ENCODE peak calls at places on chromosome 13, in seven cellular contexts. One of them, this sample, is unnamed.

GRCh38 chr13:99725644-99726043 is 224.4 kb downstream of the TM9SF2 start:
- DNase-seq in HepG2: no peak
- DNase-seq in HCT116: no peak
- DNase-seq in GM12878: no peak
- DNase-seq in K562: no peak
- DNase-seq in H1: no peak
- DNase-seq in SK-N-SH: no peak
- DNase-seq in this sample: no peak

GRCh38 chr13:40813662-40814454 is 24.4 kb downstream of the SLC25A15 start:
- DNase-seq in HepG2: peak
- DNase-seq in HCT116: no peak
- DNase-seq in GM12878: no peak
- DNase-seq in K562: no peak
- DNase-seq in H1: no peak
- DNase-seq in SK-N-SH: peak
- DNase-seq in this sample: peak

GRCh38 chr13:40211586-40211968 is 454.9 kb downstream of the FOXO1 start:
- DNase-seq in HepG2: no peak
- DNase-seq in HCT116: no peak
- DNase-seq in GM12878: no peak
- DNase-seq in K562: no peak
- DNase-seq in H1: no peak
- DNase-seq in SK-N-SH: no peak
- DNase-seq in this sample: no peak

GRCh38 chr13:39402221-39402620 is 200.8 kb downstream of the LHFPL6 start:
- DNase-seq in HepG2: no peak
- DNase-seq in HCT116: no peak
- DNase-seq in GM12878: no peak
- DNase-seq in K562: no peak
- DNase-seq in H1: no peak
- DNase-seq in SK-N-SH: no peak
- DNase-seq in this sample: no peak

GRCh38 chr13:51643114-51643881 is 59.0 kb downstream of the WDFY2 start:
- DNase-seq in HepG2: peak
- DNase-seq in HCT116: no peak
- DNase-seq in GM12878: no peak
- DNase-seq in K562: no peak
- DNase-seq in H1: no peak
- DNase-seq in SK-N-SH: no peak
- DNase-seq in this sample: no peak

GRCh38 chr13:59133903-59134302 is 1029.8 kb downstream of the DIAPH3 start:
- DNase-seq in HepG2: no peak
- DNase-seq in HCT116: no peak
- DNase-seq in GM12878: no peak
- DNase-seq in K562: no peak
- DNase-seq in H1: no peak
- DNase-seq in SK-N-SH: no peak
- DNase-seq in this sample: no peak

GRCh38 chr13:30128095-30128494 is 179.3 kb downstream of the KATNAL1 start:
- DNase-seq in HepG2: no peak
- DNase-seq in HCT116: no peak
- DNase-seq in GM12878: no peak
- DNase-seq in K562: no peak
- DNase-seq in H1: no peak
- DNase-seq in SK-N-SH: no peak
- DNase-seq in this sample: no peak

GRCh38 chr13:77325371-77325941 is 1.4 kb downstream of the MYCBP2 start:
- DNase-seq in HepG2: no peak
- DNase-seq in HCT116: no peak
- DNase-seq in GM12878: no peak
- DNase-seq in K562: no peak
- DNase-seq in H1: no peak
- DNase-seq in SK-N-SH: peak
- DNase-seq in this sample: no peak

GRCh38 chr13:34159946-34160345 is 342.0 kb downstream of the RFC3 start:
- DNase-seq in HepG2: no peak
- DNase-seq in HCT116: no peak
- DNase-seq in GM12878: no peak
- DNase-seq in K562: no peak
- DNase-seq in H1: no peak
- DNase-seq in SK-N-SH: no peak
- DNase-seq in this sample: no peak

GRCh38 chr13:80612804-80613203 is 271.9 kb upstream of the SPRY2 start:
- DNase-seq in HepG2: no peak
- DNase-seq in HCT116: no peak
- DNase-seq in GM12878: no peak
- DNase-seq in K562: no peak
- DNase-seq in H1: no peak
- DNase-seq in SK-N-SH: no peak
- DNase-seq in this sample: no peak

DNA sequence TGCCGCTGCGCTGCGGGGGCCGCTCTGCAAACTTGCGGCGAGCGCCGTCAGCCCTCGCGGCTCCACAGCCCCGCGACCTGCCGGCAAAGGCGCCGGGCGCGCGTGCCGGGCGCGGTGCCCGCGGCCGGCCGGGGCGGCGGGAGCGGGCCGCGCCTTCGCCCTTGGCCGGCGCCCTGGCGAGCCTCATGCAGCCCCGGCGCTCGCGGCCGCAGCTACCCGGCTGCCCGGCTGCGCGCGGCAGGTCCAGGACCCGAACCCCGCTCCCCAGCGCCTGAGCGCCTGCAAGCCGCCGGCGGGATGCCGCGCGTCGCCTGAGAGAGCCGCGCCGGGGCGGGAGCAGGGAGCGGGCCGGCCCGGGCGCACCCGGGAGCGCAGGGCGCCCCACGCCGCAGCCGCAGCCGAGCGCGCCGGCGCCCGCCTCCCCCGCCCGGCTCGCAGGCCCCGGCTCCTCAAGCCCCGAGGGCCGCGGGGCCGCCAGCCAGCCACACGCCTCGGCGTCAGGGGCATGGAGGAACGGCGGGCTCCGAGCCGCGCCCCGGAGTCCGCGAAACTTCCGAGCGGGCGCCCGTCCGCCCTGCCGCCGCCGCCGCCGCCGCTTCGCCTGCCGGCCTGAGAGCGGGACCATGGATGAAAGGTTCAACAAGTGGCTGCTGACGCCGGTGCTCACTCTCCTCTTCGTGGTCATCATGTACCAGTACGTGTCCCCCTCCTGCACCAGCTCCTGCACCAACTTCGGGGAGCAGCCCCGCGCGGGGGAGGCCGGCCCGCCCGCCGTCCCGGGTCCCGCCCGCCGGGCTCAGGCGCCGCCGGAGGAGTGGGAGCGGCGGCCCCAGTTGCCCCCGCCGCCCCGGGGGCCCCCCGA is 564 bp downstream of the HS6ST3 start:
- DNase-seq in HepG2: no peak
- DNase-seq in HCT116: no peak
- DNase-seq in GM12878: no peak
- DNase-seq in K562: peak
- DNase-seq in H1: no peak
- DNase-seq in SK-N-SH: peak
- DNase-seq in this sample: peak
- TF ChIP-seq JUND in HepG2: no peak
- TF ChIP-seq JUND in HCT116: no peak
- TF ChIP-seq JUND in GM12878: no peak
- TF ChIP-seq JUND in K562: no peak
- TF ChIP-seq JUND in H1: no peak
- TF ChIP-seq JUND in SK-N-SH: no peak
- TF ChIP-seq JUND in this sample: no peak

DNA sequence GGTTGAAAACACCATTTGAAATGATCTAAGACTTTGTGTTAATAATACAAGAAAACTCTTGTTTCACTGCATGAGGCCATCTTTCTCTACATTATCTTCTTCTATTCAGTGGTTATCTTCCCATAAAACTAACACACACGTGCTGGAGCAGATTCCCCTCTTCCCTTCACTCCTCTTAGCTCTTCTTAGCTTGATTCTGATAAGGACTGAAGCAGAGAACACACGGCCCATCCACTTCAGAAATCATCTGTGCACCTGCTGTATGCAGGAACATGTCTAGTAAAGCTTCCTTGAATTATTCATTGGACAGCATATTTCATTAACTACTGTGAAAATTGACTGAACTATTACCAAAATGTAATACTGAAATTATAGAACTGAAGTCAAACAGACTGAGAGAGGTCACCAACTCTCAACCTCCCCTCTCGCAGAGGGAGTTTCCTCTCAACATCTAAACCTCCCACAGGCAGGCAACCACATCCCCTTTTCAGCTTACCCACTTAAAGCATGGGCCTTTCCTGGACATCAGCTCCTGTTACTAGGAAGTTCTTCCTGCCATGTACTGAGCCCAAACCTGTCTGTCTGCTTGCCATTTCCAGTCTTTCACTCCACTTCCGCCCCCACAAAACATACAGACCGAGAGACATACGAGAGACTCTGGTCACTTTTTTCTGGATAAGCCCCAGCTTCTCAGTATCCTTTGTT is 113.9 kb downstream of the CRYL1 start:
- DNase-seq in HepG2: no peak
- DNase-seq in HCT116: no peak
- DNase-seq in GM12878: peak
- DNase-seq in K562: no peak
- DNase-seq in H1: no peak
- DNase-seq in SK-N-SH: no peak
- DNase-seq in this sample: peak
- TF ChIP-seq JUND in HepG2: no peak
- TF ChIP-seq JUND in HCT116: no peak
- TF ChIP-seq JUND in GM12878: no peak
- TF ChIP-seq JUND in K562: no peak
- TF ChIP-seq JUND in H1: no peak
- TF ChIP-seq JUND in SK-N-SH: no peak
- TF ChIP-seq JUND in this sample: no peak

DNA sequence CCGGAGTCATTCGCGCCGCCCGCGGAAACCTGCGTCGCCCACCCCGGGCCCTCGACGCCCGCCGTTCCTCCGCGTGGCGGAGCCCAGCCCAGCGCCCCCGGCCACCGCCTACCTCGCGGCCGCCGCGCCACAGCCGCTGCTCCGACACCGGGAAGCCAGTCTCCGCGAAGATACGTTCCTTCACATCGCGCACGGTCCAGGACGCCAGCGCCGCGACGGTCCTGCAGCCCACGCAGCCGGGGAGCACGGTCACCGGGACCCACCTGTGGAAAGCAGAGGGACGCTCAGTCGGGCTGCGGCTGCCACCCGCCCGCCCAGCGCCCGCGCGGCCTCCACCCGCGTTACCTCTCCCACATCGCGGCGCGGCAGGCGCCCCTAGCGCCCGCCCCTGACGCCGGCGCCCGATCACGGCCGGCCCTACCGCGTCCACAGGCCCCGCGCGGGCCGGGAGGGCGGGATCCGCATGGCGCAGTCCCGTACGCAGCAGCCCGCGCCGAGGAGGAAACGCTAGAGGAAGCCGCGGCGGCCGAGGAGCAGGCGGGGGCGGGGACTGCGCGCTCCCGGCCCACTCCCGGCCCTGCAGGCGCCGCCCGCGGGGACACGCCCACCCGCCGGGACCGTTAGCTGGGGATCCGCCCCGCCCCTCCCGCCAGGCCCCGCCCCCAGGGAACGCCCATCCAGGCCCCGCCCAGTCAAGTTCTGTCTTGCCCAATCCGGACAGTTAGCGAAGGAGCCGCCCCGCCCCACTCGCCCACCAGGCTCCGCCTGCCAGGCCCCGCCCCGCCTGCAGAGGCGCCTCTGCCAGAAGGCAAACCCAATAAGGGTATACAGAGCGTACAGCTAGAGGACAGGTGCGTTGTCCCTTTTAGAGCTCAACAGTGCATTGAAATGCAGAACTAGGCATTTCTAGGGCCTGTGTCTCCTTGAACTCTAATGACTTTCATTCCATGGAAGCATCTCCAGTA is 58.2 kb downstream of the SACS start:
- DNase-seq in HepG2: peak
- DNase-seq in HCT116: peak
- DNase-seq in GM12878: peak
- DNase-seq in K562: peak
- DNase-seq in H1: peak
- DNase-seq in SK-N-SH: peak
- DNase-seq in this sample: peak
- TF ChIP-seq JUND in HepG2: no peak
- TF ChIP-seq JUND in HCT116: no peak
- TF ChIP-seq JUND in GM12878: no peak
- TF ChIP-seq JUND in K562: no peak
- TF ChIP-seq JUND in H1: no peak
- TF ChIP-seq JUND in SK-N-SH: no peak
- TF ChIP-seq JUND in this sample: no peak

GRCh38 chr13:95455782-95456181 is 96.7 kb upstream of the CLDN10 start:
- DNase-seq in HepG2: no peak
- DNase-seq in HCT116: no peak
- DNase-seq in GM12878: no peak
- DNase-seq in K562: no peak
- DNase-seq in H1: no peak
- DNase-seq in SK-N-SH: no peak
- DNase-seq in this sample: no peak
- TF ChIP-seq JUND in HepG2: no peak
- TF ChIP-seq JUND in HCT116: no peak
- TF ChIP-seq JUND in GM12878: no peak
- TF ChIP-seq JUND in K562: no peak
- TF ChIP-seq JUND in H1: no peak
- TF ChIP-seq JUND in SK-N-SH: no peak
- TF ChIP-seq JUND in this sample: no peak

DNA sequence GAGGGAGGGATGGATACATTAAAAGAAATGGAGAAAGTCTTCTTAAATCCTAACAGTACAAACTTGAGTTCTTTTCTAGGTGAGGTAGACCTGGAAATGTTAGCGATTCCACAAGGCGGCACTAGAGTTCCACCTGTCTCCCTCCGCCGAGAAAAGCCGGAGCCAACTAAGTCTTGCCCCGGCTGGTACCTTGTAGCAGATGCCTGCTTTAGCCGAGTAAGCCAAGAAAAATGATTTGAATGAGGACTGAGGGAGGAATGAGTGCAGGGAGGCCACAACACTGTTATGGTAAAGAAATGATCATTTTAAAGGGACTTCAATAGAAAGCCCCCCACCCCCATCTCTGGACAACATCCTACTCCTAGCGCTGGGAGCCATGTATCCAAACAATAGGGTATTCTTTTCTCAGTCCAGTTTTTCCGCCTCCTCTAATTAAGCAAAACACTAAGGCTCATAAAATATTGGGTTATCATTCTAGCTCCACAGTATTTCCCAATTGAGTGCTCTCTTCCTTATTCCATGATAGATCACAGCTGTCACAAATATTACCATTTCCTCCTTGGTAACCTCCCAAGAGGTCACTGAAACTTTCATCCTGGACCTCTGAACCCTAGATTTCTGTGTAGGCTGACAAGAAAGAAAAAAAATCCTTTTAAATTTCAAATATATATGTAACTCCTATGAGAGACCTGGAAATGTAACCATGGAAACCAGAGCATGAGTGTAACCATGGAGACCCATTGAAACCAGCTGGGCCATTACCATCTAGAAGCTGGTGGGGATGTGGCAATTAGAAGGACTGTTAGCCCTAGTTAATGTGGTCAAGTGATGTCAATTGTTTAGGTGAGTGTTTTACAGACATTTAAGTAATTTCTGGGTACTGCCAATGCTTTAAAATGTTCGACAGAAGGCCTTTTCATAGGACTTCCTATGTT is 58.3 kb downstream of the GPALPP1 start:
- DNase-seq in HepG2: peak
- DNase-seq in HCT116: peak
- DNase-seq in GM12878: peak
- DNase-seq in K562: peak
- DNase-seq in H1: peak
- DNase-seq in SK-N-SH: peak
- DNase-seq in this sample: peak
- TF ChIP-seq JUND in HepG2: no peak
- TF ChIP-seq JUND in HCT116: no peak
- TF ChIP-seq JUND in GM12878: no peak
- TF ChIP-seq JUND in K562: no peak
- TF ChIP-seq JUND in H1: no peak
- TF ChIP-seq JUND in SK-N-SH: no peak
- TF ChIP-seq JUND in this sample: no peak

GRCh38 chr13:112818040-112818697 is 128.3 kb downstream of the ATP11A start:
- DNase-seq in HepG2: no peak
- DNase-seq in HCT116: no peak
- DNase-seq in GM12878: no peak
- DNase-seq in K562: no peak
- DNase-seq in H1: no peak
- DNase-seq in SK-N-SH: no peak
- DNase-seq in this sample: no peak
- TF ChIP-seq JUND in HepG2: no peak
- TF ChIP-seq JUND in HCT116: no peak
- TF ChIP-seq JUND in GM12878: no peak
- TF ChIP-seq JUND in K562: no peak
- TF ChIP-seq JUND in H1: no peak
- TF ChIP-seq JUND in SK-N-SH: no peak
- TF ChIP-seq JUND in this sample: no peak